ENCODE peak calls at places on chromosomes 4 and X, in six cellular contexts. A, I, Z, Q, C and M are unnamed samples. For H3K27me3 and H3K36me3, the result is how much of the 10 kb centered on the place peaks cover.

GRCh38 chrX:68307767-68308166 is 125.5 kb downstream of the OPHN1 start:
- DNase-seq in A (no peak), I (no peak), Z (no peak), Q (peak), C (peak), M (no peak)

GRCh38 chr4:17494258-17494657 is 17.6 kb downstream of the QDPR start:
- DNase-seq in A (no peak), I (no peak), Z (no peak), Q (peak), C (peak), M (no peak)

GRCh38 chrX:17375631-17376380 is 806 bp downstream of the NHS start:
- DNase-seq in A (peak), I (peak), Z (no peak), Q (peak), C (no peak), M (peak)

GRCh38 chr4:94545296-94545695 is 93.6 kb downstream of the PDLIM5 start:
- DNase-seq in A (no peak), I (no peak), Z (no peak), Q (peak), C (peak), M (no peak)

GRCh38 chrX:16712116-16712824 is at the start of gene CTPS2:
- DNase-seq in A (peak), I (peak), Z (peak), Q (peak), C (peak), M (peak)

GRCh38 chr4:70713453-70714026 is 8.2 kb upstream of the RUFY3 start:
- DNase-seq in A (no peak), I (no peak), Z (no peak), Q (no peak), C (no peak), M (no peak)

GRCh38 chr4:86055898-86056297 is 304.0 kb downstream of the MAPK10 start:
- DNase-seq in A (no peak), I (no peak), Z (no peak), Q (peak), C (peak), M (no peak)

GRCh38 chr4:88158360-88159136 is at the start of gene ABCG2:
- DNase-seq in A (no peak), I (peak), Z (peak), Q (peak), C (peak), M (peak)

GRCh38 chrX:57772637-57773036 is 92.6 kb upstream of the NLRP2B start:
- DNase-seq in A (no peak), I (no peak), Z (no peak), Q (peak), C (no peak), M (no peak)

GRCh38 chr4:56762484-56763250 is 58.8 kb downstream of the SPINK2 start:
- DNase-seq in A (no peak), I (no peak), Z (no peak), Q (no peak), C (no peak), M (no peak)

GRCh38 chr4:169582203-169582602 is 30.2 kb downstream of the NEK1 start:
- DNase-seq in A (no peak), I (no peak), Z (no peak), Q (no peak), C (no peak), M (no peak)
- H3K4me3 ChIP-seq in A (no peak), I (no peak), Z (no peak), Q (no peak), C (no peak), M (no peak)

GRCh38 chrX:40169193-40170086 is 71.7 kb upstream of the BCOR start:
- DNase-seq in A (no peak), I (no peak), Z (peak), Q (no peak), C (peak), M (peak)
- H3K27me3 ChIP-seq in A (under half), I (under half), Z (under half), Q (under half), C (under half), M (half or more)

GRCh38 chr4:2691952-2692435 is 64.1 kb downstream of the TNIP2 start:
- DNase-seq in A (no peak), I (no peak), Z (no peak), Q (no peak), C (no peak), M (no peak)
- H3K36me3 ChIP-seq in A (under half), I (half or more), Z (half or more), Q (under half), C (under half), M (under half)

GRCh38 chr4:124459196-124459921 is 253.2 kb downstream of the ANKRD50 start:
- DNase-seq in A (no peak), I (no peak), Z (no peak), Q (no peak), C (no peak), M (peak)
- H3K4me3 ChIP-seq in A (no peak), I (peak), Z (no peak), Q (no peak), C (no peak), M (no peak)

DNA sequence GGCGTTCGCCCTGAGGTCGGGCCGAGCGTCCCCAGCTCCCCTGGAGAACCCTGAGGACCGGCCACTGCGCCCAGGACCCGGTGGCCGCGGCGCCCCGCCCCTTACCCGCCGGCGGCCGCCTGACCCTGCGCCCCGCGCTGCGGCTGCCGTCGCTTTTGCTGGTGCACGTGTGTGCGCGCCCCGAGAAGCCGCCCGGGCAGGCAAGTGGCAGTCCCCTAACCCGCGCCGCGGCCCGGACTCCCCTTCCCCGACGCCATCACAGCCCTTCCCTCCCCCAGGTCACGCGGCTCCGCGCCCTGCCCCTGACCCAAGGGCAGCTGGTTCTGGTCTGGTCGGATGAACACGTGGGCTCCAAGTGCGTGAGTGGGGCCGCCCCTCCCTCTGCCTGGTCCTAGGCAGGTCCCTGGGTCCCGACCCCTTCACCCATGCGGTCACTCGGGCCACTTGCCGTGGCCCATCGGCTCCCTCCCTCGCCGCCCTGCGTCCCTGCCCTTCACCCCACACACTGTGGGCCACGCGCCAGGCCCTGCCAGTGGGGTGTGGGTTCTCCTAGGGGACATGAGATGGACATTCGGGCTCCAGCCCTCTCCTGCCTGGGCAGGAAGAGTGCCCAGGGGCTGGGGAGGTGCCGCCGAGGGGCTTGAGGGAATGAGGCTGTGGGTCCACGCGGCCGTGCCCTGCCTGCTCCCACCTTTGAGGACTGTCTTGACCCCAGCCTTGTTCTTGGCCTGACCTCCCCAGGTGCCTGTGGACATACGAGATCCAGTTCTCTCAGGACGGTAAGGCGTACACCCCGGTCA is 8.0 kb upstream of the FGFRL1 start:
- DNase-seq in A (no peak), I (no peak), Z (no peak), Q (no peak), C (no peak), M (peak)
- H3K27me3 ChIP-seq in A (under half), I (half or more), Z (under half), Q (under half), C (under half), M (under half)

DNA sequence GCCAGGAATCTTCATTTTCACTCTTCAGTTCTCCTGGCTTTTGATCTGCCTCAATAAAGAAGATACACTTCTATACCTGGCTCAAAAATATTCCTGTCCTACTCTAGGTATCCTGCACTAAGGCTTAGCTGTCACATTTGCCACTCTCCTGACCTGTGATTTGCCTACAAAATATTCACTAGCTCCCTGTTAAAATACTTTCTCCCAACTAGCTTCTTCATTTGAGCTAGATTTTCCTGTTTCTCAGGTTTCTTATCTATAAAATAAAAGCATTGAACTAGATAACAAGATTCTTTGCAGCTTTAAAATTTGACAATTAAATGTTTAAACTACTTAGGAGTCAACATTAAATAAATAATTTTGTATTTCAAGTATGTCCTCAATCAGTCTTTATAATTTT is 53.2 kb downstream of the CHIC2 start:
- DNase-seq in A (no peak), I (no peak), Z (no peak), Q (no peak), C (no peak), M (no peak)
- H3K36me3 ChIP-seq in A (under half), I (under half), Z (under half), Q (half or more), C (under half), M (under half)

GRCh38 chr4:156583265-156583664 is 388.3 kb downstream of the PDGFC start:
- DNase-seq in A (no peak), I (no peak), Z (no peak), Q (no peak), C (no peak), M (no peak)
- H3K4me3 ChIP-seq in A (no peak), I (no peak), Z (no peak), Q (no peak), C (no peak), M (no peak)